ENCODE peak calls at places on chromosome 17, in five cellular contexts. L is mucosa of descending colon, V is left cardiac atrium, O is PC-3, Y is T-helper 17 cell. A is an unnamed sample.

GRCh38 chr17:72150632-72151460 is 30.0 kb downstream of the SOX9 start:
- ATAC-seq in Y (no peak), V (no peak), O (peak; percentile 18), L (no peak), A (peak; percentile 10)

GRCh38 chr17:15919466-15919865 is 25.5 kb upstream of the ADORA2B start:
- ATAC-seq in O (no peak), L (no peak), V (no peak), Y (no peak), A (no peak)

GRCh38 chr17:40617678-40618240 is 29.9 kb downstream of the SMARCE1 start:
- ATAC-seq in Y (no peak), L (no peak), V (no peak), O (no peak), A (no peak)

GRCh38 chr17:57533684-57534305 is 211.3 kb downstream of the CCDC182 start:
- ATAC-seq in V (no peak), L (no peak), O (no peak), Y (no peak), A (no peak)

GRCh38 chr17:1744551-1745512 is 2.2 kb downstream of the SERPINF2 start:
- ATAC-seq in V (no peak), O (no peak), Y (no peak), L (no peak), A (no peak)

GRCh38 chr17:77864234-77865108 is 94.0 kb upstream of the TNRC6C start:
- ATAC-seq in O (no peak), L (peak; percentile 21), Y (no peak), V (peak; percentile 58), A (no peak)

GRCh38 chr17:72683506-72684404 is 408.7 kb downstream of the SLC39A11 start:
- ATAC-seq in L (peak; percentile 94), O (peak; percentile 95), Y (no peak), V (no peak), A (peak; percentile 50)

GRCh38 chr17:28033972-28034714 is 8.3 kb upstream of the NLK start:
- ATAC-seq in Y (no peak), L (no peak), O (peak; percentile 93), V (peak; percentile 23), A (peak; percentile 91)

GRCh38 chr17:45269912-45270311 is 8.0 kb upstream of the SPATA32 start:
- ATAC-seq in V (no peak), L (no peak), Y (no peak), O (no peak), A (no peak)

GRCh38 chr17:29115906-29116651 is 64.1 kb downstream of the MYO18A start:
- ATAC-seq in O (peak; percentile 56), Y (peak; percentile 35), L (no peak), V (no peak), A (peak; percentile 74)

GRCh38 chr17:73632513-73632912 is 11.7 kb downstream of the SDK2 start:
- ATAC-seq in V (no peak), O (no peak), Y (no peak), L (no peak), A (no peak)

GRCh38 chr17:37301288-37301687 is 74.5 kb upstream of the C17orf78 start:
- ATAC-seq in L (no peak), V (peak; percentile 59), O (no peak), Y (no peak), A (no peak)

GRCh38 chr17:38741853-38742421 is 6.2 kb downstream of the PCGF2 start:
- ATAC-seq in V (peak; percentile 70), L (peak; percentile 85), Y (no peak), O (no peak), A (peak; percentile 16)

GRCh38 chr17:44167181-44167861 is 3.2 kb upstream of the ASB16 start:
- ATAC-seq in O (no peak), L (no peak), Y (no peak), V (no peak), A (no peak)

GRCh38 chr17:56320443-56320842 is 167.2 kb downstream of the ANKFN1 start:
- ATAC-seq in O (no peak), V (no peak), L (no peak), Y (no peak), A (no peak)

GRCh38 chr17:77456271-77456950 is 315.6 kb downstream of the SEC14L1 start:
- ATAC-seq in V (no peak), Y (peak; percentile 32), O (no peak), L (no peak), A (no peak)

GRCh38 chr17:13002761-13003453 is 14.9 kb downstream of the ELAC2 start:
- ATAC-seq in Y (peak; percentile 54), V (peak; percentile 90), O (peak; percentile 83), L (peak; percentile 86), A (peak; percentile 96)

GRCh38 chr17:67137860-67138259 is 93.5 kb downstream of the CACNG1 start:
- ATAC-seq in O (no peak), V (no peak), Y (peak; percentile 74), L (no peak), A (no peak)

GRCh38 chr17:27378482-27379200 is 77.6 kb upstream of the KSR1 start:
- ATAC-seq in Y (no peak), L (no peak), O (no peak), V (no peak), A (no peak)

GRCh38 chr17:67401598-67402504 is 24.8 kb downstream of the PITPNC1 start:
- ATAC-seq in V (no peak), L (peak; percentile 54), Y (no peak), O (no peak), A (no peak)

GRCh38 chr17:37092041-37092440 is 143.3 kb downstream of the AATF start:
- ATAC-seq in L (peak; percentile 95), Y (no peak), O (no peak), V (no peak), A (no peak)

GRCh38 chr17:38591759-38592241 is 14.0 kb downstream of the SRCIN1 start:
- ATAC-seq in O (peak; percentile 93), Y (peak; percentile 81), L (peak; percentile 55), V (no peak), A (peak; percentile 77)

A was measured in SK-N-SH treated with all-trans-retinoic acid at 6 μM for 48 hours.